ENCODE peak calls at places on chromosome 15, in six cellular contexts. P is foreskin keratinocyte, G is fibroblast of pulmonary artery, Y is endothelial cell, T is astrocyte, Q is transverse colon. O is an unnamed sample.

GRCh38 chr15:101037090-101037830 is 118.1 kb downstream of the LRRK1 start:
- DNase-seq in P (no peak), G (no peak), Y (no peak), T (no peak), Q (peak), O (no peak)

GRCh38 chr15:26082833-26083174 is 219.7 kb upstream of the ATP10A start:
- DNase-seq in P (no peak), G (peak), Y (no peak), T (peak), Q (no peak), O (no peak)

GRCh38 chr15:90114451-90114901 is 12.2 kb upstream of the IDH2 start:
- DNase-seq in P (no peak), G (no peak), Y (no peak), T (peak), Q (no peak), O (no peak)

GRCh38 chr15:83786336-83786735 is 132.4 kb downstream of the ADAMTSL3 start:
- DNase-seq in P (no peak), G (no peak), Y (no peak), T (no peak), Q (no peak), O (no peak)

GRCh38 chr15:89197503-89197971 is 23.8 kb downstream of the RLBP1 start:
- DNase-seq in P (peak), G (no peak), Y (peak), T (no peak), Q (peak), O (peak)

GRCh38 chr15:52463638-52464037 is 65.0 kb downstream of the MYO5A start:
- DNase-seq in P (peak), G (peak), Y (no peak), T (no peak), Q (no peak), O (no peak)

GRCh38 chr15:38721549-38721948 is 156.9 kb upstream of the RASGRP1 start:
- DNase-seq in P (no peak), G (peak), Y (no peak), T (peak), Q (no peak), O (no peak)

GRCh38 chr15:70856884-70857546 is 3.1 kb upstream of the LARP6 start:
- DNase-seq in P (peak), G (peak), Y (no peak), T (peak), Q (peak), O (no peak)

GRCh38 chr15:77346637-77347036 is 73.3 kb downstream of the PEAK1 start:
- DNase-seq in P (no peak), G (no peak), Y (no peak), T (no peak), Q (no peak), O (no peak)

GRCh38 chr15:89358755-89359439 is 24.3 kb upstream of the POLG start:
- DNase-seq in P (peak), G (peak), Y (peak), T (peak), Q (peak), O (peak)

GRCh38 chr15:77107068-77107467 is 36.2 kb upstream of the TSPAN3 start:
- DNase-seq in P (no peak), G (peak), Y (no peak), T (no peak), Q (no peak), O (no peak)

GRCh38 chr15:31758126-31758525 is 272.2 kb upstream of the CHRNA7 start:
- DNase-seq in P (peak), G (peak), Y (peak), T (no peak), Q (peak), O (no peak)

GRCh38 chr15:60381148-60381788 is 16.5 kb downstream of the ANXA2 start:
- DNase-seq in P (no peak), G (peak), Y (no peak), T (peak), Q (no peak), O (no peak)

GRCh38 chr15:71333839-71334238 is 218.6 kb downstream of the THSD4 start:
- DNase-seq in P (no peak), G (peak), Y (no peak), T (peak), Q (no peak), O (no peak)

GRCh38 chr15:62087671-62088360 is 21.0 kb downstream of the C2CD4A start:
- DNase-seq in P (peak), G (peak), Y (no peak), T (peak), Q (no peak), O (no peak)

GRCh38 chr15:69478259-69478687 is 25.7 kb downstream of the RPLP1 start:
- DNase-seq in P (no peak), G (peak), Y (peak), T (no peak), Q (peak), O (peak)

GRCh38 chr15:71278989-71279756 is 163.9 kb downstream of the THSD4 start:
- DNase-seq in P (peak), G (peak), Y (no peak), T (peak), Q (peak), O (no peak)

GRCh38 chr15:32718822-32719716 is 1.3 kb downstream of the GREM1 start:
- DNase-seq in P (no peak), G (no peak), Y (peak), T (no peak), Q (peak), O (peak)

GRCh38 chr15:35305906-35306305 is 220.8 kb upstream of the NANOGP8 start:
- DNase-seq in P (peak), G (peak), Y (no peak), T (peak), Q (no peak), O (no peak)

GRCh38 chr15:99703603-99704443 is 29.4 kb downstream of the LYSMD4 start:
- DNase-seq in P (peak), G (peak), Y (peak), T (peak), Q (no peak), O (no peak)

GRCh38 chr15:83733206-83733605 is 79.3 kb downstream of the ADAMTSL3 start:
- DNase-seq in P (peak), G (peak), Y (no peak), T (peak), Q (no peak), O (no peak)

GRCh38 chr15:41930221-41930866 is 36.5 kb upstream of the SPTBN5 start:
- DNase-seq in P (peak), G (peak), Y (no peak), T (peak), Q (peak), O (no peak)

GRCh38 chr15:71294251-71294635 is 179.0 kb downstream of the THSD4 start:
- DNase-seq in P (no peak), G (no peak), Y (no peak), T (no peak), Q (no peak), O (no peak)

GRCh38 chr15:38864827-38865604 is 300.4 kb upstream of the RASGRP1 start:
- DNase-seq in P (no peak), G (peak), Y (no peak), T (peak), Q (no peak), O (no peak)

GRCh38 chr15:48324949-48325348 is 6.3 kb upstream of the DUT start:
- DNase-seq in P (no peak), G (no peak), Y (no peak), T (no peak), Q (no peak), O (no peak)

GRCh38 chr15:61266916-61267315 is 37.8 kb upstream of the RORA start:
- DNase-seq in P (no peak), G (no peak), Y (no peak), T (no peak), Q (no peak), O (no peak)

GRCh38 chr15:97483232-97483631 is 477.3 kb upstream of the ARRDC4 start:
- DNase-seq in P (no peak), G (no peak), Y (no peak), T (no peak), Q (no peak), O (no peak)

GRCh38 chr15:88016373-88016772 is 240.2 kb downstream of the NTRK3 start:
- DNase-seq in P (no peak), G (no peak), Y (no peak), T (no peak), Q (no peak), O (no peak)

GRCh38 chr15:49990835-49991540 is 128.0 kb downstream of the ATP8B4 start:
- DNase-seq in P (peak), G (peak), Y (no peak), T (peak), Q (no peak), O (no peak)

GRCh38 chr15:62545392-62546227 is 380.5 kb upstream of the C2CD4B start:
- DNase-seq in P (peak), G (peak), Y (no peak), T (peak), Q (peak), O (no peak)

GRCh38 chr15:71443538-71443937 is 328.3 kb downstream of the THSD4 start:
- DNase-seq in P (peak), G (peak), Y (peak), T (no peak), Q (peak), O (peak)

GRCh38 chr15:75928680-75929608 is 25.3 kb downstream of the FBXO22 start:
- DNase-seq in P (no peak), G (peak), Y (peak), T (no peak), Q (peak), O (no peak)

GRCh38 chr15:51658664-51659063 is 22.6 kb upstream of the SCG3 start:
- DNase-seq in P (no peak), G (no peak), Y (no peak), T (no peak), Q (no peak), O (no peak)

GRCh38 chr15:22989576-22990477 is 9.7 kb upstream of the CYFIP1 start:
- DNase-seq in P (peak), G (no peak), Y (no peak), T (no peak), Q (no peak), O (no peak)

GRCh38 chr15:51111061-51111460 is 16.4 kb upstream of the TNFAIP8L3 start:
- DNase-seq in P (no peak), G (no peak), Y (no peak), T (no peak), Q (no peak), O (no peak)

GRCh38 chr15:57462391-57462790 is 86.1 kb downstream of the CGNL1 start:
- DNase-seq in P (no peak), G (peak), Y (no peak), T (no peak), Q (no peak), O (no peak)
- TF ChIP-seq CTCF in P (peak), G (peak), Y (no peak), T (peak), Q (no peak), O (no peak)

DNA sequence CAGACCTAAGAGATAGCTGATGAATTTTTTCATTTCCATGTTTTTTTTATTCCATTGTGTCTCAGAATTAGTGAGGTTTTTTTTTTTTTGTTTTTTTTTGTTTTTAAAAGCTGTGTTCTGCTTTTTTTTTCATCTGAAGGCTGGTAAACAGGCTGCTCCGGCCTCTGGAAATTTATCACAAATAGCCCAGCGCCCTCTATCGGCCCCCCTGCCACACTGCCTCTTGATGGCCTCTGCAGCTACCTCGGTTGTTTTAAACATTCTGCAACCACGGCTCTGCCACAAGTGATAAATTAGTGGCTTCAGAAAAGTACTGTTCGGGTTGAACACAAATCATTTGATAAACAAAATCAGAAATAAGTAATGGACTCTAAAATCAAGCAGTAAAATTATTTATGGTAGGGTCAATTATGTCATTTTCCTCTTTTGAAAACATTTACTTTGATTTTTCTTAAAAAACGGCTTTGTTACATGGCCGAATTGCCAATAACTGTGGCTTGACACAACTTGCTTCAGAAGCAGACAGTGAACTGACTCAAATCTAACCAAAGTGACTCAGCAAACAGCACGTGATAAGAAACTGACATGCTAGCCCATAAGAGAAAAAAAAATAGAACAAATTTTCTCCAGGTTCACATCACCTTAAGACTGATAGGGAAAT is 87.8 kb downstream of the RSL24D1 start:
- DNase-seq in P (peak), G (peak), Y (peak), T (no peak), Q (peak), O (peak)
- TF ChIP-seq CTCF in P (peak), G (peak), Y (peak), T (peak), Q (peak), O (peak)

DNA sequence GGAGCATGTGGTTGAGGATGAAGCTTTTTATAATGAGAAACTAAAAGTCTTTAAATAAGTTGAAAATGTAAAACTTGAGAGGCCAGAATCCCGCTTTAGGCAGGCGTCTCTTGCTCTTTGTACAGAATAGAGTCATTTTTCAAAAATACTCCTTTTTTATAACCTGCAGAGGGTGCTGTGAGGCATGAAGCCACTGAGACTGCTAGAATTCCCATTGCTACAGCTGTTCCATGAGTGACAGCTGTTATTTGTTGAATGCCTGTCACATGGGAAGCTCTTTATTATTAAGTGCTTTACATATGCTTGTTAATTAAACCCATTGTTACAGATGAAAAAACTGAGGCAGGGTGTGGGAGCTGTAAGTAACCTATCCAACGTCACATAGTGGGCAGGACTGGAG is 18.5 kb downstream of the MINAR1 start:
- DNase-seq in P (no peak), G (no peak), Y (no peak), T (no peak), Q (no peak), O (no peak)
- TF ChIP-seq CTCF in P (peak), G (peak), Y (peak), T (peak), Q (no peak), O (peak)

DNA sequence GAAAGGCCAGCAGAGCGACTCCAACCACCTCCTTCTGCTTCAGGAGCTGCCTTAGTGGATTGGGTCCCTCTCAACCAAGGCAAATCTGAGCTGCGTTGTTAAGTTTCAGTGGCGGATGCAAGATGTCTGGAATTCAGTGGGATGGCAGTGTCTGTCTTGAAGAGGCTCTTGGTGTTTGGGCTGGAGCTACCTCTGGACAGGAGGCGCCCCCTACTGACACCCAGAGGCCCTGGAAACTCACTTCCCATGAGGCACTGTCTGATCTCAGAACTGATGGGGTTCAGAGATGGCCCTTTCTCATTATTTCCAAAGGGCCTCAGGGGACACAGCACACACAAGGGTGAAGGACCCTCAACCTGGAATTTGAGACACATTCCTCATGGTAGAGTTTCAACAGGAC is 6.0 kb upstream of the SLC28A1 start:
- DNase-seq in P (peak), G (peak), Y (peak), T (peak), Q (peak), O (no peak)
- TF ChIP-seq CTCF in P (peak), G (peak), Y (no peak), T (peak), Q (peak), O (peak)

DNA sequence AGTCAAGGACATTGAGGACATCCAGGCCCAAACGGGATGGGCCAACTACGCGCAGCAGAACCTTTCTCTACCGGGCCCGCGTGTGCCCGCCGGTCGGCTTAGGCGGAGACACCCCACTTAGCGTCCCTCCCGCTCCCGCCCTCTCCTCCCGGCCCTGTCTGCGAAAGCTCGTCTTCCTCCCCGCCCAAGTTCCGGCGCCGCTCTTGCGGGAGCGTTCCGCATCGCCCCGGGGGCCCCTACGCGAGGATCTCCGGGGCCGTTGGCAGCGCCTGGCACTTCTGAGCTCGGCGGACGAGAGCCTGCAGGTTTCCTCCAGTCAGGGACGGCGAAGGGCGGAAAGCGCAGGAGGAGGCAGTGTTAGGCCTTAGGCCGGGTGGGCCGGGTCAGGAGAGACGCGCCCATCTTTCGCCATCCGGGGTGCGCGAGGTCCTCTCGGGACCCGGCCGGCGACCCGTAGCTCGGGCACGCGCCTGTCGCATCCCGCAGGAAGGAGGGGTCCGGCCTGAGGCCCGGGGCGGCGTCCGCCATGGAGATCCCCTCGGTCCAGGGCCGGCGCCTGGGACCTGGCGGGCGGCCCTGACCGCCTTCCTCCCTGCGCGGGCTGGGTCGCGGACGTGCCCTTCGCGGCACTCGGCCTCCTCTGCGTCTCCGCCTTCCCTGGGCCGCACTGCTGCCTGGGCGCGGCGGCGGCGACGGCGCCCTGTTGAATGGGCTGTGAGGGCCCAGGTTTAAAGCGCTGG is at the start of gene FEM1B:
- DNase-seq in P (peak), G (peak), Y (peak), T (peak), Q (peak), O (peak)
- TF ChIP-seq CTCF in P (no peak), G (no peak), Y (no peak), T (no peak), Q (no peak), O (peak)

DNA sequence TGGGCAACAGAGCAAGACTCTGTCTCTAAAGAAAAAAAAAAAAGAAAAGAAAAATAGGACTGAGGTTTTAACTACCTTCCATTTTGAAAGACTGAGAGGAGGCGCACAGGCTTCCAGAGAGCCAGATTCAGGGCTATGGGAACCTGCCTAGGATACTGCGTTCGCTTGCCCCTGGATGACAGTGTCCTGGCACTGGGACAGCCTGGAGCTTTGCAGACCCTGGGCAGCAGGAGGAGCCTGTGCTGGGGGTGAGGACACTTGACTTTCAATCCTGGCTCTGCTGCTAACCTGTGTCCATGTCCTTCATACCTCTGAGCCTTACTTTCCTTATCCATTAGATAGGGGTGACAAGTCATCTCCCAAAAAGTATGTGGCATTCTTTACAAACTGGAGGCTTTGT is 31.2 kb downstream of the CD276 start:
- DNase-seq in P (no peak), G (no peak), Y (no peak), T (no peak), Q (no peak), O (no peak)
- TF ChIP-seq CTCF in P (no peak), G (no peak), Y (no peak), T (no peak), Q (no peak), O (no peak)

GRCh38 chr15:78414608-78415250 is 23.3 kb upstream of the IREB2 start:
- DNase-seq in P (no peak), G (no peak), Y (no peak), T (no peak), Q (no peak), O (no peak)

GRCh38 chr15:78418681-78419080 is 19.3 kb upstream of the IREB2 start:
- DNase-seq in P (no peak), G (no peak), Y (no peak), T (no peak), Q (peak), O (no peak)

GRCh38 chr15:78419331-78419730 is 18.7 kb upstream of the IREB2 start:
- DNase-seq in P (no peak), G (no peak), Y (no peak), T (no peak), Q (no peak), O (no peak)

GRCh38 chr15:78418239-78418638 is 19.8 kb upstream of the IREB2 start:
- DNase-seq in P (peak), G (peak), Y (no peak), T (peak), Q (no peak), O (no peak)

DNA sequence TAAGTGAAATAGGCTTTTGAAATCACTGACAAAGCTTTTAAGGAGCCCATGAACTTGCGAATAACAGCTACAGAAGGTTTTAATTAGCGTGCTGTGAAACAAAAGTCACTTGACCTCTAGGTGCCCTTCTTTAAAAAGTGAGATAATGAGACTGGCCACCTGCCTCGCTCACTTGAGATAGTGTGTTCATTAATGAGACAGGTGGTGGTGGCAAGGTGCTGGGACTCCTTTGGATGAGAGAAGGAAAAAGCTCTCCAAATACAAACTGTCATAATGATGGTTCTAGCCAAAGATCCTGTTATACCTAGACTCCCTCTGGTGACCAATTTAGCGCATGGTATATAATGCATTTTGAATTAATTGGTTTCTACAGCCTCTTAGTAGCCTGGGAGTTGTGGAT is 22.7 kb upstream of the IREB2 start:
- DNase-seq in P (no peak), G (peak), Y (no peak), T (peak), Q (no peak), O (no peak)
- TF ChIP-seq CTCF in P (peak), G (peak), Y (no peak), T (peak), Q (no peak), O (peak)

GRCh38 chr15:65083262-65083701 is 6.7 kb downstream of the KBTBD13 start:
- DNase-seq in P (no peak), G (peak), Y (no peak), T (peak), Q (no peak), O (no peak)
- TF ChIP-seq CTCF in P (peak), G (peak), Y (no peak), T (peak), Q (no peak), O (peak)